ENCODE peak calls at places on chromosomes 13 and 19, in ten cellular contexts. E is CD4-positive, alpha-beta T cell; Q is brain microvascular endothelial cell; X is body of pancreas; S is lower leg skin; N is CD14-positive monocyte; M is BE2C; T is tibial artery; P is psoas muscle; D is stomach. U is an unnamed sample.

GRCh38 chr13:100269837-100270236 is 180.9 kb downstream of the PCCA start:
- DNase-seq in E (no peak), Q (peak), X (peak), S (peak), N (no peak), M (no peak), T (peak), P (peak), D (peak), U (no peak)

GRCh38 chr13:109381546-109382180 is 404.7 kb downstream of the IRS2 start:
- DNase-seq in E (no peak), Q (peak), X (no peak), S (no peak), N (no peak), M (no peak), T (no peak), P (no peak), D (no peak), U (no peak)

GRCh38 chr13:78177306-78177705 is 258.7 kb upstream of the EDNRB start:
- DNase-seq in E (no peak), Q (no peak), X (no peak), S (no peak), N (no peak), M (no peak), T (no peak), P (no peak), D (no peak), U (no peak)

GRCh38 chr13:112756967-112757758 is 67.3 kb downstream of the ATP11A start:
- DNase-seq in E (no peak), Q (no peak), X (no peak), S (no peak), N (no peak), M (no peak), T (no peak), P (peak), D (no peak), U (no peak)

GRCh38 chr19:56839665-56840451 is 668 bp downstream of the PEG3 start:
- DNase-seq in E (no peak), Q (peak), X (peak), S (peak), N (peak), M (peak), T (peak), P (peak), D (peak), U (no peak)

GRCh38 chr19:1360818-1361461 is 22.8 kb upstream of the NDUFS7 start:
- DNase-seq in E (no peak), Q (peak), X (peak), S (no peak), N (no peak), M (peak), T (peak), P (peak), D (no peak), U (no peak)

GRCh38 chr13:100977841-100978240 is 303.2 kb upstream of the TMTC4 start:
- DNase-seq in E (no peak), Q (no peak), X (no peak), S (no peak), N (no peak), M (no peak), T (no peak), P (no peak), D (no peak), U (no peak)

GRCh38 chr13:92849381-92849780 is 377.2 kb upstream of the GPC6 start:
- DNase-seq in E (no peak), Q (no peak), X (no peak), S (no peak), N (no peak), M (no peak), T (no peak), P (no peak), D (no peak), U (no peak)

GRCh38 chr13:25371608-25372274 is at the start of gene ATP8A2:
- DNase-seq in E (no peak), Q (no peak), X (no peak), S (no peak), N (no peak), M (peak), T (no peak), P (no peak), D (no peak), U (no peak)

GRCh38 chr19:33402421-33403220 is 29.1 kb downstream of the CEBPG start:
- DNase-seq in E (no peak), Q (no peak), X (peak), S (no peak), N (peak), M (peak), T (peak), P (peak), D (no peak), U (no peak)

GRCh38 chr19:18379803-18380747 is 5.9 kb upstream of the GDF15 start:
- DNase-seq in E (no peak), Q (peak), X (peak), S (peak), N (peak), M (no peak), T (peak), P (peak), D (peak), U (no peak)

GRCh38 chr13:102983496-102983895 is 82.7 kb downstream of the SLC10A2 start:
- DNase-seq in E (no peak), Q (peak), X (no peak), S (no peak), N (no peak), M (no peak), T (no peak), P (no peak), D (no peak), U (no peak)

GRCh38 chr19:16922592-16922934 is 33.8 kb downstream of the F2RL3 start:
- DNase-seq in E (no peak), Q (no peak), X (no peak), S (no peak), N (peak), M (no peak), T (no peak), P (no peak), D (no peak), U (no peak)

GRCh38 chr19:38649305-38650179 is 2.1 kb downstream of the ACTN4 start:
- DNase-seq in E (no peak), Q (no peak), X (peak), S (no peak), N (no peak), M (no peak), T (no peak), P (peak), D (peak), U (no peak)

GRCh38 chr19:18287836-18288772 is 6.7 kb upstream of the JUND start:
- DNase-seq in E (no peak), Q (no peak), X (no peak), S (no peak), N (no peak), M (no peak), T (no peak), P (no peak), D (no peak), U (no peak)

GRCh38 chr19:46586294-46586693 is 14.8 kb upstream of the CALM3 start:
- DNase-seq in E (no peak), Q (no peak), X (no peak), S (no peak), N (no peak), M (no peak), T (no peak), P (no peak), D (no peak), U (no peak)

GRCh38 chr19:1132625-1133383 is 29.0 kb downstream of the GPX4 start:
- DNase-seq in E (no peak), Q (no peak), X (no peak), S (no peak), N (no peak), M (no peak), T (no peak), P (no peak), D (no peak), U (peak)

GRCh38 chr19:50480281-50481111 is 3.8 kb upstream of the GARIN5A start:
- DNase-seq in E (no peak), Q (no peak), X (no peak), S (no peak), N (no peak), M (no peak), T (no peak), P (peak), D (no peak), U (no peak)

GRCh38 chr19:48836089-48837017 is at the start of gene HSD17B14:
- DNase-seq in E (no peak), Q (peak), X (no peak), S (peak), N (no peak), M (peak), T (peak), P (no peak), D (no peak), U (no peak)

GRCh38 chr13:38664920-38665319 is 22.0 kb upstream of the FREM2 start:
- DNase-seq in E (no peak), Q (no peak), X (no peak), S (no peak), N (no peak), M (no peak), T (no peak), P (no peak), D (no peak), U (no peak)

GRCh38 chr13:38669234-38669964 is 17.5 kb upstream of the FREM2 start:
- DNase-seq in E (no peak), Q (no peak), X (no peak), S (no peak), N (no peak), M (no peak), T (no peak), P (no peak), D (no peak), U (no peak)

GRCh38 chr13:38674208-38674607 is 12.7 kb upstream of the FREM2 start:
- DNase-seq in E (no peak), Q (no peak), X (no peak), S (no peak), N (no peak), M (no peak), T (no peak), P (no peak), D (no peak), U (no peak)

GRCh38 chr13:38667526-38668094 is 19.3 kb upstream of the FREM2 start:
- DNase-seq in E (no peak), Q (no peak), X (no peak), S (no peak), N (no peak), M (no peak), T (no peak), P (no peak), D (no peak), U (no peak)

DNA sequence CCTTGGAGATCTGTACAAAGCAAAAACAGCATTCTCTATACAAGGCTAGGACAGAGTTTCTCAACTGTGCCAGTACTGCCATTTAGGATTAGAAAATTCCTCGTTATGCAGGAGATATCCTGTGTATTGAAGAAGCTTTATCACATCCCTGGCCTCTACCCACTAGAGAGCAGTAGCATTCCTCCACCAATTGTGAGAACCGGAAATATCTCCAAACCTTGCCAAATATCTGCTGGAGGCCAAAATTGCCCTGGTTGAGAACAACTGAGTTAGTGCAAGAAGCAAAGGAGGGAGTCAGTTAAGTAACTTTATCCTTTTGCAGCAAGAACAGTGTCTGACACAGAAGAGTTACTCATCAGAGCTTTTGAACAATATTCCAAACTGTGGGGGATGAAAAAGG is 16.2 kb upstream of the FREM2 start:
- DNase-seq in E (no peak), Q (no peak), X (no peak), S (no peak), N (no peak), M (no peak), T (no peak), P (no peak), D (no peak), U (no peak)
- TF ChIP-seq CTCF in E (no peak), Q (no peak), X (peak), S (no peak), N (no peak), M (no peak), T (no peak), P (no peak), D (no peak), U (no peak)

GRCh38 chr19:27775395-27775794 is 1437.6 kb downstream of the UQCRFS1 start:
- DNase-seq in E (no peak), Q (no peak), X (no peak), S (no peak), N (no peak), M (peak), T (no peak), P (no peak), D (no peak), U (no peak)

GRCh38 chr19:27773318-27774094 is 1439.4 kb downstream of the UQCRFS1 start:
- DNase-seq in E (no peak), Q (no peak), X (no peak), S (no peak), N (no peak), M (no peak), T (no peak), P (no peak), D (no peak), U (no peak)

GRCh38 chr19:27776020-27776419 is 1436.9 kb downstream of the UQCRFS1 start:
- DNase-seq in E (no peak), Q (peak), X (no peak), S (no peak), N (no peak), M (peak), T (no peak), P (no peak), D (no peak), U (no peak)

GRCh38 chr19:27774337-27774736 is 1438.6 kb downstream of the UQCRFS1 start:
- DNase-seq in E (no peak), Q (no peak), X (no peak), S (no peak), N (no peak), M (peak), T (no peak), P (no peak), D (no peak), U (no peak)

DNA sequence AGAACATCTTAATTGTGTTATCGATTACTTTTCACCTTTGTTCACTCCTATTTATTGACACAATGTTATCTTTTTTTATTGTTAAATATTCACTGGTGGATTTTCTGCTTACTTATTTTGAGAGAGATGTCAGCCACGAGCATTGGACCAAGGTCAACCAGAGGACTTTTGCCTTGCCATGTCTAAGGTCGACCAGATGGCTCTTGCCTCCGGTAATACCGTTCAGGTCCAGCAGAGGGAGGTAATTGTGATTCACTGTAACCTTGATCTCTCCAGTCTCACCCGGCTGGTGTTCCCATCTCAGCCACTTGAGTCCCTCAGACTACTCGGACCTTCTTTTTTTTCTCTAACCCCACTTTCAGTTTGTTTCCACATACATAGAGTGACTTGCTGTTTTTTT is 1438.1 kb downstream of the UQCRFS1 start:
- DNase-seq in E (no peak), Q (no peak), X (no peak), S (no peak), N (no peak), M (peak), T (no peak), P (no peak), D (no peak), U (no peak)
- TF ChIP-seq CTCF in E (peak), Q (peak), X (no peak), S (no peak), N (peak), M (peak), T (no peak), P (no peak), D (no peak), U (peak)

DNA sequence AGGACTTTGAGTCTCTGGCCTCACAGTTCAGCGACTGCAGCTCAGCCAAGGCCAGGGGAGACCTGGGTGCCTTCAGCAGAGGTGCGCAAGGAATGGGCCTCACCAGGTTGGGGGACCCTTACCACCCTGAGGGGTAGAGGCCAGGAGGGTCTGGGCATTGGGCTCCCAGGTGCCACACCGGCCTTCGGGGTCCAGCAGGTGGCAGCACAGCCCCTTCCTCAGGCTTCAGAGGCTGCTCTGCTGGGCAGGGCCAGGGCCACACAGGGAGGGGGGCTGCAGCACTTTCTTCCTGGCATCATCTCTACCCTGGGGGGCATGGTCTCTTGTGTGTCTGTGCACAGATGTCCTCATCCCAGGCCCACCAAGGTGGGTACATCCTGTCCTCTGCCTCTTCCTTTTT is 12.9 kb downstream of the PIN1 start:
- DNase-seq in E (no peak), Q (no peak), X (no peak), S (no peak), N (no peak), M (peak), T (no peak), P (no peak), D (no peak), U (peak)
- TF ChIP-seq CTCF in E (peak), Q (peak), X (peak), S (no peak), N (no peak), M (peak), T (no peak), P (no peak), D (no peak), U (peak)

DNA sequence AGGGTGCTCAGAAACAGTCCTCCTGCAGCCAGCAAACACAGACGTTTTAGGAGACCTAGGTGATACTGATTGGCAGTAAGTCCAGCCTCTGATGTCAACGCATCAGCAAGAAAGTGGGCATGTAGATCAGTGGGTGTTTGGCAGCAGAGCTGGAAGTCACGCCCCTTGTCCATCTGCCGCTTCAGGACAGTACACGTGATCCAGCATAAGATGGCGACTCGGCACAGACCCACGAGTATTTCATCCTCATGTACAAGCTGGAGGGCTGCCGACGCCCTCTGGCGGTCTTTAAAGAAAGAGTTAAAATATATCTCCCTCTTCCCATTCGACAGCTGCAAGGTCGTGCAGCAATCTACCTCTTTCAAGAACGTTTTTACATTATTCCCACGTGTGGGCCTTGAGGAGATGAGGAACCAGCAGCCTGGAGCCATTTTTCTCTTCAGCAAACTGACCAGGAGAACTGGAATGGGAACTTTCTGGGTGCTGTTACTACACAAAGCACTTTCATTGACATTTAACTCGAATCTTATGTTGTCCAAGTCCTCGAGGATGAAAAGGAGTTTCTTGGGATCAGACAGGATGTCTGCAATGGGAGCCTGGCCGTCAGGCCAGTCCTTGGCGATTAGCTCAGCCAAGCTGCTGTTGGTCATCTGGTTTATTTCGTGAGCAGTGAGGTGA is 22.3 kb downstream of the NLRP11 start:
- DNase-seq in E (no peak), Q (peak), X (peak), S (no peak), N (no peak), M (peak), T (no peak), P (no peak), D (peak), U (no peak)
- TF ChIP-seq CTCF in E (no peak), Q (peak), X (peak), S (no peak), N (peak), M (peak), T (no peak), P (no peak), D (peak), U (no peak)

GRCh38 chr19:10269333-10270179 is 1.4 kb upstream of the ICAM1 start:
- DNase-seq in E (peak), Q (peak), X (peak), S (peak), N (peak), M (peak), T (peak), P (peak), D (peak), U (peak)

GRCh38 chr19:10268077-10268476 is 2.8 kb upstream of the ICAM1 start:
- DNase-seq in E (no peak), Q (no peak), X (no peak), S (no peak), N (no peak), M (no peak), T (no peak), P (no peak), D (no peak), U (no peak)

GRCh38 chr19:10270180-10270615 is 722 bp upstream of the ICAM1 start:
- DNase-seq in E (peak), Q (no peak), X (peak), S (peak), N (peak), M (no peak), T (peak), P (peak), D (peak), U (peak)

GRCh38 chr19:10271543-10272086 is 695 bp downstream of the ICAM1 start:
- DNase-seq in E (no peak), Q (no peak), X (no peak), S (peak), N (peak), M (no peak), T (no peak), P (no peak), D (no peak), U (peak)

DNA sequence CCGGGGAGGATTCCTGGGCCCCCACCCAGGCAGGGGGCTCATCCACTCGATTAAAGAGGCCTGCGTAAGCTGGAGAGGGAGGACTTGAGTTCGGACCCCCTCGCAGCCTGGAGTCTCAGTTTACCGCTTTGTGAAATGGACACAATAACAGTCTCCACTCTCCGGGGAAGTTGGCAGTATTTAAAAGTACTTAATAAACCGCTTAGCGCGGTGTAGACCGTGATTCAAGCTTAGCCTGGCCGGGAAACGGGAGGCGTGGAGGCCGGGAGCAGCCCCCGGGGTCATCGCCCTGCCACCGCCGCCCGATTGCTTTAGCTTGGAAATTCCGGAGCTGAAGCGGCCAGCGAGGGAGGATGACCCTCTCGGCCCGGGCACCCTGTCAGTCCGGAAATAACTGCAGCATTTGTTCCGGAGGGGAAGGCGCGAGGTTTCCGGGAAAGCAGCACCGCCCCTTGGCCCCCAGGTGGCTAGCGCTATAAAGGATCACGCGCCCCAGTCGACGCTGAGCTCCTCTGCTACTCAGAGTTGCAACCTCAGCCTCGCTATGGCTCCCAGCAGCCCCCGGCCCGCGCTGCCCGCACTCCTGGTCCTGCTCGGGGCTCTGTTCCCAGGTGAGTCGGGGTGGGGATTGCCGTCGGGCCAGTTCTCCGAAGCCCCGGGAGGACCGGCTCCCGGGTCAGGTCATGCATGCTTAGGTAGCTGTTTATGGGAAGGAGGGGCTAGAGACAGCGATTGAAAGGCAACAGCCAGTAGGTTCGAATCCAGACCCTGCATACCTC is at the start of gene ICAM1:
- DNase-seq in E (peak), Q (peak), X (peak), S (peak), N (peak), M (no peak), T (peak), P (peak), D (peak), U (peak)
- TF ChIP-seq CTCF in E (peak), Q (no peak), X (no peak), S (no peak), N (peak), M (no peak), T (no peak), P (no peak), D (no peak), U (no peak)

GRCh38 chr19:30895946-30896345 is 453.3 kb downstream of the TSHZ3 start:
- DNase-seq in E (no peak), Q (no peak), X (no peak), S (no peak), N (no peak), M (no peak), T (no peak), P (no peak), D (no peak), U (no peak)
- TF ChIP-seq CTCF in E (no peak), Q (no peak), X (no peak), S (no peak), N (no peak), M (no peak), T (no peak), P (no peak), D (no peak), U (no peak)